ENCODE peak calls at places on chromosomes 6 and 20, in six cellular contexts. L is sigmoid colon, F is right lobe of liver, T is body of pancreas, X is tibial nerve, Y is IMR-90. B is an unnamed sample.

GRCh38 chr20:48665785-48666184 is 162.0 kb downstream of the PREX1 start:
- DNase-seq in L (no peak), F (no peak), T (no peak), X (no peak), Y (no peak), B (no peak)

GRCh38 chr6:21665101-21665435 is 71.5 kb downstream of the SOX4 start:
- DNase-seq in L (no peak), F (no peak), T (no peak), X (no peak), Y (no peak), B (no peak)

GRCh38 chr6:15628499-15629131 is 34.2 kb downstream of the DTNBP1 start:
- DNase-seq in L (no peak), F (no peak), T (peak; percentile 15), X (no peak), Y (peak; percentile 94), B (peak; percentile 26)

GRCh38 chr6:111154981-111155380 is 67.7 kb downstream of the SLC16A10 start:
- DNase-seq in L (no peak), F (no peak), T (no peak), X (no peak), Y (no peak), B (no peak)

GRCh38 chr6:20211941-20212391 is 303 bp downstream of the MBOAT1 start:
- DNase-seq in L (no peak), F (no peak), T (peak; percentile 49), X (no peak), Y (no peak), B (no peak)

GRCh38 chr6:76876922-76877553 is 586.3 kb downstream of the HTR1B start:
- DNase-seq in L (no peak), F (peak; percentile 52), T (peak; percentile 72), X (no peak), Y (peak; percentile 12), B (no peak)

GRCh38 chr6:34982424-34982852 is 93.4 kb downstream of the ANKS1A start:
- DNase-seq in L (no peak), F (peak; percentile 77), T (peak; percentile 8), X (no peak), Y (peak; percentile 21), B (no peak)

GRCh38 chr20:46054606-46055005 is 25.6 kb downstream of the SLC12A5 start:
- DNase-seq in L (peak; percentile 18), F (no peak), T (no peak), X (no peak), Y (no peak), B (no peak)

GRCh38 chr6:64100702-64101101 is 465.1 kb downstream of the PHF3 start:
- DNase-seq in L (no peak), F (no peak), T (no peak), X (no peak), Y (no peak), B (no peak)

GRCh38 chr6:111731404-111732195 is 125.9 kb upstream of the TRAF3IP2 start:
- DNase-seq in L (no peak), F (no peak), T (no peak), X (no peak), Y (peak; percentile 6), B (no peak)

GRCh38 chr6:154993026-154993425 is 2.1 kb upstream of the TIAM2 start:
- DNase-seq in L (no peak), F (no peak), T (no peak), X (no peak), Y (no peak), B (no peak)

GRCh38 chr6:118174071-118174470 is 267.0 kb downstream of the SLC35F1 start:
- DNase-seq in L (no peak), F (no peak), T (no peak), X (no peak), Y (no peak), B (no peak)

GRCh38 chr20:53208110-53208908 is 236.2 kb downstream of the TSHZ2 start:
- DNase-seq in L (no peak), F (no peak), T (no peak), X (no peak), Y (no peak), B (no peak)

GRCh38 chr6:100343678-100344077 is 121.0 kb downstream of the SIM1 start:
- DNase-seq in L (no peak), F (no peak), T (no peak), X (no peak), Y (peak; percentile 73), B (no peak)

GRCh38 chr6:149094934-149095341 is 222.6 kb upstream of the TAB2 start:
- DNase-seq in L (no peak), F (no peak), T (no peak), X (no peak), Y (peak; percentile 48), B (no peak)

GRCh38 chr6:82270791-82271392 is 23.3 kb upstream of the IBTK start:
- DNase-seq in L (no peak), F (no peak), T (no peak), X (no peak), Y (peak; percentile 52), B (peak; percentile 9)

GRCh38 chr20:33181482-33182093 is 13.6 kb downstream of the BPIFA2 start:
- DNase-seq in L (no peak), F (no peak), T (no peak), X (no peak), Y (no peak), B (no peak)

GRCh38 chr20:9506964-9507369 is 7.4 kb upstream of the LAMP5 start:
- DNase-seq in L (no peak), F (no peak), T (no peak), X (no peak), Y (no peak), B (no peak)

DNA sequence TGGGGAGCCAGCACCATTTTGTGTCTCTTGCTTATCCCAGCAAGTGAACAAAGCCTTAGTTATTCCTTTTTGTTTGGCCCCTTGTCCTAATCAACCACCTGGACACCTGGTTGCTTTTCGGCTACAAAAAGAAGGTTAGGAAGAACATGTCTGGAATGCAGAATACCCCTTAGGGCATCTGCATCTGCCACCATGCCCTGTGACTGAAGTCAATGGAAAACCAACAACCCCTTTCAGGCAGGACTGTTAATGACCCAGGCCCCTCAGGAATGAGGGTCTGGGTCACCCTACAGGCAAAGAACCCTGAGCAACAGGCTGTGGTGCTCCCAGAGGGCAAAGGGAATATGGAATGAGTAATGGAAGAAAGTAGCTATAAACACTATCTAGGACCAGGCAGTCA is 78.5 kb downstream of the PDE10A start:
- DNase-seq in L (no peak), F (no peak), T (no peak), X (no peak), Y (no peak), B (no peak)
- TF ChIP-seq POLR2A in L (no peak), F (no peak), T (no peak), X (no peak), Y (no peak), B (no peak)

GRCh38 chr6:158808918-158809678 is 10.1 kb downstream of the EZR start:
- DNase-seq in L (no peak), F (peak; percentile 31), T (peak; percentile 38), X (no peak), Y (no peak), B (no peak)
- TF ChIP-seq POLR2A in L (no peak), F (no peak), T (no peak), X (no peak), Y (no peak), B (no peak)

GRCh38 chr20:62603021-62603906 is 39.0 kb upstream of the SLCO4A1 start:
- DNase-seq in L (peak; percentile 83), F (peak; percentile 81), T (peak; percentile 88), X (no peak), Y (peak; percentile 47), B (peak; percentile 92)

GRCh38 chr20:62604796-62605195 is 37.5 kb upstream of the SLCO4A1 start:
- DNase-seq in L (no peak), F (no peak), T (no peak), X (no peak), Y (no peak), B (no peak)

GRCh38 chr20:62603907-62604785 is 38.2 kb upstream of the SLCO4A1 start:
- DNase-seq in L (no peak), F (no peak), T (no peak), X (no peak), Y (no peak), B (no peak)

GRCh38 chr20:62601172-62601571 is 41.1 kb upstream of the SLCO4A1 start:
- DNase-seq in L (no peak), F (no peak), T (no peak), X (no peak), Y (no peak), B (no peak)

DNA sequence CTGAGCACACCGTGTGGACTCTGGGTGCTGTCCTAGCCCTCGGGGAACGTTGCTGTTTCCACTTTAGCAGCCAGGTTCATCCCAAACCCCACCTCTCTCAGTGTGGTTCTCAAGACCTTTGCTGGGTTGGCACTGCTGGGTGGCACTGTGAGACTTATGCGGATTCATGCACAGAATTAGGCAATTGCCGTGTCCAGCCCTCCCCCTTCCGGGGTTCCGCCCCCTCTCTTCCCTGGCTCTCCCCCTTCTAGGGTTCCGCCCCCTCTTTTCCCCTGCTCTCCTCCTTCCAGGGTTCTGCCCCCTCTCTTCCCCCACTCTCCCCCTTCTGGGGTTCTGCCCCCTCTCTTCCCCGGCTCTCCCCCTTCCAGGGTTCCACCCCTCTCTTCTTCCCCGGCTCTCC is 39.8 kb upstream of the SLCO4A1 start:
- DNase-seq in L (no peak), F (no peak), T (peak; percentile 55), X (no peak), Y (no peak), B (peak; percentile 73)
- TF ChIP-seq POLR2A in L (no peak), F (peak; percentile 15), T (no peak), X (no peak), Y (no peak), B (no peak)

GRCh38 chr6:41727705-41728072 is 7.7 kb downstream of the TFEB start:
- DNase-seq in L (no peak), F (no peak), T (no peak), X (no peak), Y (no peak), B (no peak)

GRCh38 chr6:41729624-41730023 is 5.8 kb downstream of the TFEB start:
- DNase-seq in L (no peak), F (no peak), T (no peak), X (no peak), Y (no peak), B (no peak)

GRCh38 chr6:41726876-41727275 is 8.5 kb downstream of the TFEB start:
- DNase-seq in L (no peak), F (no peak), T (no peak), X (no peak), Y (no peak), B (no peak)

GRCh38 chr6:41728954-41729353 is 6.5 kb downstream of the TFEB start:
- DNase-seq in L (no peak), F (no peak), T (no peak), X (no peak), Y (no peak), B (no peak)

DNA sequence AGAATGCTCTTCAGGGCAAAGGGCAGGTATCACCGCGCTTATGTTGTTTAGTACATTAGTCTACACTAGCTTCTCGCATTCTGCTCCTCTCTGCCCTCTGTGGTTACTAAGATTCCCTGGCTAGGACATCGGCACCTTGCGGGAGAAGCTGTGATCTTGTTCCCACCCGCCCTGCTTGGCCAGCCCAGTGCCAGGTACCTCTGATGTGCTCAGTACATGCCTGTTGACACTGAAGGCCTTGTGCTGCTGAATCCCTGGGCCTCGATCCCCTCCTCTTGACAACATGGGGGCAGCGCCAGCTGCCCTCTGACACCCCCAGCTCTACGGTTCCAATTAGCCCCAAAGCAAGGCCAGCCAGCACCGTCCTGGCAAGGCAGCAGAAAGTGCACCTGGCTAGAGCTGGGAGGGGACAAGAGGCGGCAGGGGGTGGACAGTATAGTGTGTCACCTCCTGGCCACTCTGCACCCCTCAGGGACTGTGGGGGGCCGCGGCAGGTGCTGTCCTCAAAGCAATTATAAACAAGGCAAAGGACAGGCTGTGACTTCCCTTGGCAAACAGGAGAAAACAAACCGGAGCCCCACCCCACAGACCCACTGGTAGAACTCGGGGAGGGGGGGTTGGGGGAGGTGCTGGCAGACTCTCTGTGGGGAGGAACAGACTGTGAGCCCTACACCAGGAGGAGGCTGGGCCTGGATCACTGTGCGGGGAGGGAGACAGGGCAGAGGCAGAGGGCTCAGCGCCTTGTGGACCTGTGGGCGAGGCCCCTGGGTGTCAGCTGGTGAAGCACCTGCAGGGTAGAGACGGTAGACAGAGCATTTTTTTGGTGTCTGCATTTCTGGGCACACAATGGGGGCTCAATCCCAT is 7.1 kb downstream of the TFEB start:
- DNase-seq in L (no peak), F (no peak), T (peak; percentile 56), X (no peak), Y (no peak), B (no peak)
- TF ChIP-seq POLR2A in L (no peak), F (no peak), T (no peak), X (no peak), Y (no peak), B (no peak)

B was measured in H54.